ENCODE peak calls at places on chromosomes 4 and X, in five cellular contexts. O is H4; C is stimulated activated CD8-positive, alpha-beta memory T cell treated with anti-CD3 and anti-CD28 coated beads, Interleukin-15, amount 100 ng/mL, for 24 hours; S is activated CD8-positive, alpha-beta memory T cell treated with anti-CD3 and anti-CD28 coated beads for 48 hours; F is SIG-M5. T is an unnamed sample.

GRCh38 chr4:81786063-81786763 is 314.5 kb upstream of the RASGEF1B start:
- DNase-seq in F (no peak), S (no peak), C (no peak), O (peak), T (peak)

GRCh38 chr4:150140774-150141400 is 62.6 kb downstream of the DCLK2 start:
- DNase-seq in F (no peak), C (no peak), O (peak), S (no peak), T (no peak)

GRCh38 chr4:122700178-122700725 is 32.3 kb upstream of the BBS12 start:
- DNase-seq in C (no peak), O (peak), F (no peak), S (no peak), T (no peak)

GRCh38 chr4:7459471-7459870 is 24.7 kb upstream of the PSAPL1 start:
- DNase-seq in C (no peak), O (no peak), F (no peak), S (no peak), T (no peak)

GRCh38 chrX:154355094-154355775 is 19.2 kb downstream of the FLNA start:
- DNase-seq in O (no peak), C (no peak), S (no peak), F (no peak), T (no peak)

GRCh38 chr4:38752393-38752961 is 30.3 kb downstream of the TLR10 start:
- DNase-seq in S (no peak), O (peak), C (no peak), F (no peak), T (no peak)

GRCh38 chr4:128819082-128819742 is 9.7 kb downstream of the JADE1 start:
- DNase-seq in S (no peak), F (no peak), C (no peak), O (no peak), T (no peak)

GRCh38 chr4:72817012-72817411 is 248.0 kb upstream of the ADAMTS3 start:
- DNase-seq in O (no peak), S (no peak), F (no peak), C (no peak), T (no peak)

GRCh38 chr4:76752911-76753494 is 144.9 kb downstream of the SOWAHB start:
- DNase-seq in C (no peak), F (no peak), O (peak), S (no peak), T (peak)

GRCh38 chr4:61277785-61278184 is 77.7 kb downstream of the ADGRL3 start:
- DNase-seq in C (no peak), S (no peak), O (no peak), F (no peak), T (no peak)

GRCh38 chrX:116238093-116238492 is 67.5 kb downstream of the AGTR2 start:
- DNase-seq in O (no peak), S (no peak), F (no peak), C (no peak), T (no peak)

GRCh38 chr4:140237616-140238352 is 83.8 kb upstream of the MAML3 start:
- DNase-seq in S (no peak), O (peak), C (no peak), F (no peak), T (no peak)

GRCh38 chr4:86926428-86927086 is 8.3 kb upstream of the AFF1 start:
- DNase-seq in C (no peak), F (no peak), S (no peak), O (no peak), T (peak)

GRCh38 chr4:138636791-138637190 is 378.8 kb upstream of the NOCT start:
- DNase-seq in F (no peak), S (no peak), O (no peak), C (no peak), T (no peak)

GRCh38 chr4:83552085-83552484 is 16.2 kb downstream of the GPAT3 start:
- DNase-seq in O (peak), F (no peak), C (no peak), S (no peak), T (peak)

GRCh38 chr4:183468210-183469095 is 24.0 kb downstream of the CDKN2AIP start:
- DNase-seq in S (no peak), C (no peak), O (no peak), F (no peak), T (peak)

GRCh38 chrX:70445876-70446275 is 1.2 kb downstream of the DLG3 start:
- DNase-seq in F (no peak), O (no peak), S (no peak), C (no peak), T (no peak)